ENCODE peak calls at places on chromosomes 1 and 21, in nine cellular contexts. H is activated T-helper 1 cell treated with Interleukin-2 at 50 U/mL for 16 hours; J is heart right ventricle; G is HT-29; I is HS-5; C is astrocyte; A is GM12892; V is activated CD4-positive, alpha-beta T cell treated with anti-CD3 and anti-CD28 coated beads, Interleukin-2, amount 50 U/mL, for 4 hours; X is KBM-7. S is an unnamed sample.

GRCh38 chr1:10629816-10630571 is 155.2 kb downstream of the PEX14 start:
- DNase-seq in C (no peak), J (peak), V (no peak), X (no peak), A (no peak), H (no peak), G (no peak), I (no peak), S (no peak)

GRCh38 chr1:68375919-68376318 is 73.8 kb downstream of the RPE65 start:
- DNase-seq in X (no peak), H (no peak), A (no peak), I (no peak), G (no peak), C (peak), J (no peak), V (no peak), S (no peak)

GRCh38 chr1:7247158-7247557 is 461.9 kb downstream of the CAMTA1 start:
- DNase-seq in I (no peak), X (no peak), A (no peak), V (no peak), C (no peak), H (no peak), J (no peak), G (no peak), S (no peak)

GRCh38 chr1:183235503-183235902 is 49.4 kb downstream of the LAMC2 start:
- DNase-seq in I (no peak), G (no peak), J (peak), C (no peak), X (no peak), A (no peak), V (no peak), H (no peak), S (no peak)

GRCh38 chr1:150875197-150876110 is 945 bp downstream of the ARNT start:
- DNase-seq in A (no peak), J (no peak), V (no peak), I (no peak), H (no peak), G (no peak), C (no peak), X (no peak), S (peak)

GRCh38 chr1:199046618-199047017 is 407.8 kb downstream of the PTPRC start:
- DNase-seq in V (no peak), J (no peak), A (no peak), X (no peak), C (no peak), I (no peak), G (no peak), H (no peak), S (no peak)

GRCh38 chr21:44867999-44868700 is 5.3 kb downstream of the PTTG1IP start:
- DNase-seq in J (no peak), I (no peak), G (no peak), A (no peak), H (no peak), X (no peak), V (no peak), C (no peak), S (no peak)

GRCh38 chr21:24897883-24898282 is 709.4 kb downstream of the MRPL39 start:
- DNase-seq in V (no peak), I (no peak), A (no peak), H (no peak), G (no peak), J (no peak), X (no peak), C (no peak), S (no peak)

GRCh38 chr1:26278303-26278702 is 1.6 kb upstream of the SH3BGRL3 start:
- DNase-seq in I (no peak), H (no peak), V (no peak), C (peak), J (no peak), X (no peak), A (no peak), G (peak), S (no peak)